ENCODE peak calls at places on chromosomes 3 and 15, in seven cellular contexts. O is DMS 273 treated with DMSO at 0.1 percent for 48 hours; D is iPS-NIHi11; G is aorta; R is Kasumi-1; M is activated CD4-positive, CD25-positive, alpha-beta regulatory T cell; P is HS-5. K is an unnamed sample.

GRCh38 chr3:127629462-127630403 is 748 bp downstream of the PODXL2 start:
- DNase-seq in O (no peak), D (no peak), G (no peak), R (peak), M (no peak), P (no peak), K (peak)

GRCh38 chr15:65244638-65245037 is 33.4 kb upstream of the CILP start:
- DNase-seq in O (no peak), D (no peak), G (no peak), R (no peak), M (no peak), P (no peak), K (no peak)

GRCh38 chr3:194204793-194205065 is 68.8 kb downstream of the HES1 start:
- DNase-seq in O (no peak), D (no peak), G (no peak), R (no peak), M (no peak), P (no peak), K (no peak)

GRCh38 chr15:88623061-88623460 is 1.9 kb downstream of the AEN start:
- DNase-seq in O (no peak), D (no peak), G (no peak), R (peak), M (no peak), P (peak), K (peak)

GRCh38 chr3:169694117-169694516 is 30.6 kb upstream of the MECOM start:
- DNase-seq in O (no peak), D (peak), G (no peak), R (no peak), M (no peak), P (no peak), K (no peak)

GRCh38 chr15:68334661-68335124 is 57.1 kb downstream of the FEM1B start:
- DNase-seq in O (no peak), D (no peak), G (peak), R (no peak), M (no peak), P (no peak), K (no peak)

GRCh38 chr3:72738752-72739520 is 109.3 kb downstream of the SHQ1 start:
- DNase-seq in O (no peak), D (peak), G (no peak), R (no peak), M (peak), P (no peak), K (peak)

GRCh38 chr15:38868326-38869114 is 303.9 kb upstream of the RASGRP1 start:
- DNase-seq in O (no peak), D (no peak), G (peak), R (no peak), M (no peak), P (peak), K (no peak)

GRCh38 chr15:22811640-22812039 is 25.2 kb downstream of the NIPA1 start:
- DNase-seq in O (no peak), D (peak), G (no peak), R (peak), M (no peak), P (no peak), K (no peak)

GRCh38 chr15:50225897-50226296 is 39.6 kb downstream of the HDC start:
- DNase-seq in O (no peak), D (no peak), G (no peak), R (no peak), M (no peak), P (no peak), K (no peak)

GRCh38 chr3:69986419-69986818 is 13.1 kb upstream of the SAMMSON start:
- DNase-seq in O (no peak), D (no peak), G (no peak), R (no peak), M (no peak), P (no peak), K (no peak)

GRCh38 chr3:22371592-22372291 is 620.7 kb upstream of the ZNF385D start:
- DNase-seq in O (no peak), D (peak), G (no peak), R (no peak), M (no peak), P (no peak), K (no peak)

GRCh38 chr3:118101891-118102290 is 932.8 kb downstream of the IGSF11 start:
- DNase-seq in O (no peak), D (no peak), G (no peak), R (no peak), M (no peak), P (no peak), K (no peak)

GRCh38 chr3:76369170-76369569 is 583.8 kb upstream of the ZNF717 start:
- DNase-seq in O (peak), D (peak), G (no peak), R (peak), M (no peak), P (peak), K (no peak)

GRCh38 chr3:98003306-98003969 is 31.2 kb upstream of the RIOX2 start:
- DNase-seq in O (no peak), D (no peak), G (no peak), R (peak), M (no peak), P (no peak), K (no peak)

GRCh38 chr15:84911879-84912660 is 27.6 kb downstream of the SLC28A1 start:
- DNase-seq in O (no peak), D (no peak), G (peak), R (no peak), M (no peak), P (peak), K (no peak)

GRCh38 chr3:94928921-94929320 is 866.1 kb downstream of the NSUN3 start:
- DNase-seq in O (no peak), D (no peak), G (no peak), R (peak), M (no peak), P (peak), K (no peak)

GRCh38 chr15:38002883-38003477 is 68.5 kb downstream of the TMCO5A start:
- DNase-seq in O (no peak), D (peak), G (peak), R (peak), M (no peak), P (peak), K (no peak)

GRCh38 chr15:40282144-40282869 is 557 bp downstream of the ANKRD63 start:
- DNase-seq in O (no peak), D (peak), G (peak), R (peak), M (no peak), P (no peak), K (peak)

GRCh38 chr15:67042490-67043181 is 22.8 kb upstream of the SMAD3 start:
- DNase-seq in O (no peak), D (no peak), G (no peak), R (peak), M (no peak), P (no peak), K (no peak)

GRCh38 chr3:108566599-108566998 is 22.6 kb downstream of the CIP2A start:
- DNase-seq in O (no peak), D (no peak), G (no peak), R (no peak), M (no peak), P (no peak), K (no peak)

GRCh38 chr15:73683624-73684536 is at the start of gene CD276:
- DNase-seq in O (no peak), D (peak), G (peak), R (no peak), M (no peak), P (no peak), K (no peak)

GRCh38 chr15:90571063-90571541 is 41.4 kb downstream of the CRTC3 start:
- DNase-seq in O (no peak), D (no peak), G (peak), R (peak), M (no peak), P (no peak), K (no peak)

GRCh38 chr15:23035964-23036566 is 3.3 kb downstream of the TUBGCP5 start:
- DNase-seq in O (no peak), D (peak), G (no peak), R (peak), M (peak), P (peak), K (peak)

GRCh38 chr3:33061782-33062181 is 35.2 kb downstream of the GLB1 start:
- DNase-seq in O (no peak), D (no peak), G (no peak), R (no peak), M (no peak), P (peak), K (no peak)

K was measured in activated T-helper 9 cell treated with anti-CD3 and anti-CD28 coated beads, Interleukin-2, amount 50 U/mL, for 16 hours.